ENCODE peak calls at places on chromosomes 1 and 21, in four cellular contexts. One of them, this sample, is unnamed.

GRCh38 chr1:158203693-158204457 is 23.2 kb downstream of the CD1D start:
- DNase-seq in amygdala: no peak
- DNase-seq in caudate nucleus: no peak
- DNase-seq in stimulated activated effector memory CD8-positive, alpha-beta T cell treated with anti-CD3 and anti-CD28 coated beads, Interleukin-12 subunit alpha, Interleukin-12 subunit beta, amount 100 ng/mL, for 72 hours: no peak
- DNase-seq in this sample: peak; percentile 55

GRCh38 chr1:2042830-2043773 is 7.1 kb upstream of the PRKCZ start:
- DNase-seq in amygdala: no peak
- DNase-seq in caudate nucleus: no peak
- DNase-seq in stimulated activated effector memory CD8-positive, alpha-beta T cell treated with anti-CD3 and anti-CD28 coated beads, Interleukin-12 subunit alpha, Interleukin-12 subunit beta, amount 100 ng/mL, for 72 hours: no peak
- DNase-seq in this sample: no peak

GRCh38 chr21:42690586-42690985 is 37.2 kb downstream of the PDE9A start:
- DNase-seq in amygdala: no peak
- DNase-seq in caudate nucleus: no peak
- DNase-seq in stimulated activated effector memory CD8-positive, alpha-beta T cell treated with anti-CD3 and anti-CD28 coated beads, Interleukin-12 subunit alpha, Interleukin-12 subunit beta, amount 100 ng/mL, for 72 hours: no peak
- DNase-seq in this sample: no peak

GRCh38 chr1:203548917-203549708 is 55.2 kb downstream of the OPTC start:
- DNase-seq in amygdala: no peak
- DNase-seq in caudate nucleus: no peak
- DNase-seq in stimulated activated effector memory CD8-positive, alpha-beta T cell treated with anti-CD3 and anti-CD28 coated beads, Interleukin-12 subunit alpha, Interleukin-12 subunit beta, amount 100 ng/mL, for 72 hours: no peak
- DNase-seq in this sample: no peak

GRCh38 chr21:45299864-45300785 is 12.4 kb upstream of the POFUT2 start:
- DNase-seq in amygdala: no peak
- DNase-seq in caudate nucleus: no peak
- DNase-seq in stimulated activated effector memory CD8-positive, alpha-beta T cell treated with anti-CD3 and anti-CD28 coated beads, Interleukin-12 subunit alpha, Interleukin-12 subunit beta, amount 100 ng/mL, for 72 hours: no peak
- DNase-seq in this sample: peak; percentile 67

GRCh38 chr1:229843627-229844238 is 217.7 kb downstream of the URB2 start:
- DNase-seq in amygdala: no peak
- DNase-seq in caudate nucleus: no peak
- DNase-seq in stimulated activated effector memory CD8-positive, alpha-beta T cell treated with anti-CD3 and anti-CD28 coated beads, Interleukin-12 subunit alpha, Interleukin-12 subunit beta, amount 100 ng/mL, for 72 hours: no peak
- DNase-seq in this sample: peak; percentile 97

GRCh38 chr1:1208713-1209433 is 2.5 kb upstream of the TNFRSF18 start:
- DNase-seq in amygdala: no peak
- DNase-seq in caudate nucleus: no peak
- DNase-seq in stimulated activated effector memory CD8-positive, alpha-beta T cell treated with anti-CD3 and anti-CD28 coated beads, Interleukin-12 subunit alpha, Interleukin-12 subunit beta, amount 100 ng/mL, for 72 hours: no peak
- DNase-seq in this sample: peak; percentile 23

GRCh38 chr1:86502721-86503430 is 34.1 kb downstream of the CLCA1 start:
- DNase-seq in amygdala: no peak
- DNase-seq in caudate nucleus: no peak
- DNase-seq in stimulated activated effector memory CD8-positive, alpha-beta T cell treated with anti-CD3 and anti-CD28 coated beads, Interleukin-12 subunit alpha, Interleukin-12 subunit beta, amount 100 ng/mL, for 72 hours: no peak
- DNase-seq in this sample: no peak

GRCh38 chr1:1943834-1944570 is 24.9 kb upstream of the TMEM52 start:
- DNase-seq in amygdala: no peak
- DNase-seq in caudate nucleus: no peak
- DNase-seq in stimulated activated effector memory CD8-positive, alpha-beta T cell treated with anti-CD3 and anti-CD28 coated beads, Interleukin-12 subunit alpha, Interleukin-12 subunit beta, amount 100 ng/mL, for 72 hours: peak; percentile 38
- DNase-seq in this sample: peak; percentile 14

GRCh38 chr1:24939657-24940193 is 9.6 kb upstream of the RUNX3 start:
- DNase-seq in amygdala: no peak
- DNase-seq in caudate nucleus: no peak
- DNase-seq in stimulated activated effector memory CD8-positive, alpha-beta T cell treated with anti-CD3 and anti-CD28 coated beads, Interleukin-12 subunit alpha, Interleukin-12 subunit beta, amount 100 ng/mL, for 72 hours: no peak
- DNase-seq in this sample: no peak

GRCh38 chr21:35578831-35579470 is 481.4 kb downstream of the SETD4 start:
- DNase-seq in amygdala: no peak
- DNase-seq in caudate nucleus: no peak
- DNase-seq in stimulated activated effector memory CD8-positive, alpha-beta T cell treated with anti-CD3 and anti-CD28 coated beads, Interleukin-12 subunit alpha, Interleukin-12 subunit beta, amount 100 ng/mL, for 72 hours: no peak
- DNase-seq in this sample: peak; percentile 20

GRCh38 chr1:12001996-12002493 is 17.3 kb upstream of the MIIP start:
- DNase-seq in amygdala: no peak
- DNase-seq in caudate nucleus: no peak
- DNase-seq in stimulated activated effector memory CD8-positive, alpha-beta T cell treated with anti-CD3 and anti-CD28 coated beads, Interleukin-12 subunit alpha, Interleukin-12 subunit beta, amount 100 ng/mL, for 72 hours: no peak
- DNase-seq in this sample: no peak

GRCh38 chr1:237672748-237673147 is 218.0 kb downstream of the ZP4 start:
- DNase-seq in amygdala: no peak
- DNase-seq in caudate nucleus: no peak
- DNase-seq in stimulated activated effector memory CD8-positive, alpha-beta T cell treated with anti-CD3 and anti-CD28 coated beads, Interleukin-12 subunit alpha, Interleukin-12 subunit beta, amount 100 ng/mL, for 72 hours: no peak
- DNase-seq in this sample: no peak

GRCh38 chr21:16072176-16072575 is 342.4 kb downstream of the USP25 start:
- DNase-seq in amygdala: no peak
- DNase-seq in caudate nucleus: no peak
- DNase-seq in stimulated activated effector memory CD8-positive, alpha-beta T cell treated with anti-CD3 and anti-CD28 coated beads, Interleukin-12 subunit alpha, Interleukin-12 subunit beta, amount 100 ng/mL, for 72 hours: no peak
- DNase-seq in this sample: no peak

GRCh38 chr1:226814751-226815496 is 55.5 kb upstream of the PSEN2 start:
- DNase-seq in amygdala: no peak
- DNase-seq in caudate nucleus: peak; percentile 29
- DNase-seq in stimulated activated effector memory CD8-positive, alpha-beta T cell treated with anti-CD3 and anti-CD28 coated beads, Interleukin-12 subunit alpha, Interleukin-12 subunit beta, amount 100 ng/mL, for 72 hours: no peak
- DNase-seq in this sample: peak; percentile 73

GRCh38 chr1:183583466-183583865 is 6.8 kb downstream of the NCF2 start:
- DNase-seq in amygdala: no peak
- DNase-seq in caudate nucleus: no peak
- DNase-seq in stimulated activated effector memory CD8-positive, alpha-beta T cell treated with anti-CD3 and anti-CD28 coated beads, Interleukin-12 subunit alpha, Interleukin-12 subunit beta, amount 100 ng/mL, for 72 hours: no peak
- DNase-seq in this sample: no peak

GRCh38 chr21:28068455-28069358 is 924.0 kb downstream of the LTN1 start:
- DNase-seq in amygdala: no peak
- DNase-seq in caudate nucleus: no peak
- DNase-seq in stimulated activated effector memory CD8-positive, alpha-beta T cell treated with anti-CD3 and anti-CD28 coated beads, Interleukin-12 subunit alpha, Interleukin-12 subunit beta, amount 100 ng/mL, for 72 hours: no peak
- DNase-seq in this sample: peak; percentile 18

GRCh38 chr1:147545133-147545532 is 3.8 kb downstream of the BCL9 start:
- DNase-seq in amygdala: no peak
- DNase-seq in caudate nucleus: peak; percentile 28
- DNase-seq in stimulated activated effector memory CD8-positive, alpha-beta T cell treated with anti-CD3 and anti-CD28 coated beads, Interleukin-12 subunit alpha, Interleukin-12 subunit beta, amount 100 ng/mL, for 72 hours: peak; percentile 60
- DNase-seq in this sample: peak; percentile 80

GRCh38 chr1:10686404-10687040 is 109.9 kb downstream of the CASZ1 start:
- DNase-seq in amygdala: no peak
- DNase-seq in caudate nucleus: no peak
- DNase-seq in stimulated activated effector memory CD8-positive, alpha-beta T cell treated with anti-CD3 and anti-CD28 coated beads, Interleukin-12 subunit alpha, Interleukin-12 subunit beta, amount 100 ng/mL, for 72 hours: no peak
- DNase-seq in this sample: no peak

GRCh38 chr1:222754386-222755139 is 17.6 kb downstream of the FAM177B start:
- DNase-seq in amygdala: no peak
- DNase-seq in caudate nucleus: peak; percentile 5
- DNase-seq in stimulated activated effector memory CD8-positive, alpha-beta T cell treated with anti-CD3 and anti-CD28 coated beads, Interleukin-12 subunit alpha, Interleukin-12 subunit beta, amount 100 ng/mL, for 72 hours: no peak
- DNase-seq in this sample: peak; percentile 85

GRCh38 chr1:119859647-119860046 is 36.7 kb downstream of the ADAM30 start:
- DNase-seq in amygdala: no peak
- DNase-seq in caudate nucleus: no peak
- DNase-seq in stimulated activated effector memory CD8-positive, alpha-beta T cell treated with anti-CD3 and anti-CD28 coated beads, Interleukin-12 subunit alpha, Interleukin-12 subunit beta, amount 100 ng/mL, for 72 hours: no peak
- DNase-seq in this sample: peak; percentile 96

GRCh38 chr21:42844411-42845113 is 34.8 kb downstream of the WDR4 start:
- DNase-seq in amygdala: no peak
- DNase-seq in caudate nucleus: peak; percentile 15
- DNase-seq in stimulated activated effector memory CD8-positive, alpha-beta T cell treated with anti-CD3 and anti-CD28 coated beads, Interleukin-12 subunit alpha, Interleukin-12 subunit beta, amount 100 ng/mL, for 72 hours: no peak
- DNase-seq in this sample: no peak

GRCh38 chr21:39527664-39528381 is 76.1 kb downstream of the SH3BGR start:
- DNase-seq in amygdala: no peak
- DNase-seq in caudate nucleus: no peak
- DNase-seq in stimulated activated effector memory CD8-positive, alpha-beta T cell treated with anti-CD3 and anti-CD28 coated beads, Interleukin-12 subunit alpha, Interleukin-12 subunit beta, amount 100 ng/mL, for 72 hours: no peak
- DNase-seq in this sample: no peak

GRCh38 chr1:222009105-222009730 is 267.3 kb upstream of the DUSP10 start:
- DNase-seq in amygdala: no peak
- DNase-seq in caudate nucleus: no peak
- DNase-seq in stimulated activated effector memory CD8-positive, alpha-beta T cell treated with anti-CD3 and anti-CD28 coated beads, Interleukin-12 subunit alpha, Interleukin-12 subunit beta, amount 100 ng/mL, for 72 hours: no peak
- DNase-seq in this sample: no peak